ENCODE peak calls at places on chromosomes 5 and 9, in nine cellular contexts. R is Peyer's patch; D is left ventricle myocardium inferior; I is tibial artery; M is ovary; X is body of pancreas; L is CD8-positive, alpha-beta T cell; H is foreskin fibroblast; F is uterus. O is an unnamed sample.
A peak's percentile ranks its signal among the peaks of the same experiment; 100 is the strongest.

GRCh38 chr9:78230761-78231160 is 5.1 kb upstream of the CEP78 start:
- DNase-seq in D (no peak), X (no peak), H (no peak), R (no peak), L (no peak), I (no peak), F (no peak), M (no peak), O (no peak)

GRCh38 chr5:13348568-13348967 is 595.9 kb downstream of the DNAH5 start:
- DNase-seq in I (no peak), F (no peak), H (no peak), R (no peak), X (no peak), D (no peak), L (no peak), M (no peak), O (no peak)

GRCh38 chr9:68498816-68499215 is 41.9 kb downstream of the TMEM252 start:
- DNase-seq in H (no peak), F (no peak), M (no peak), L (no peak), R (no peak), D (no peak), I (no peak), X (no peak), O (no peak)

GRCh38 chr9:87824216-87824875 is 58.3 kb upstream of the SPATA31E1 start:
- DNase-seq in M (no peak), L (no peak), F (no peak), R (no peak), X (no peak), I (no peak), H (no peak), D (no peak), O (no peak)

GRCh38 chr9:88458716-88459115 is 70.5 kb downstream of the SPIN1 start:
- DNase-seq in R (no peak), H (peak; percentile 75), I (no peak), F (no peak), L (no peak), D (no peak), M (no peak), X (no peak), O (no peak)

GRCh38 chr9:109286981-109287380 is 33.9 kb downstream of the EPB41L4B start:
- DNase-seq in F (no peak), H (peak; percentile 10), R (no peak), L (no peak), M (no peak), D (no peak), I (no peak), X (no peak), O (peak; percentile 62)

GRCh38 chr5:56951131-56951945 is 585 bp downstream of the MIER3 start:
- DNase-seq in M (peak; percentile 36), I (peak; percentile 68), X (peak; percentile 21), F (peak; percentile 28), D (peak; percentile 20), L (peak; percentile 56), R (peak; percentile 60), H (peak; percentile 49), O (no peak)

GRCh38 chr5:143023447-143024096 is 253.4 kb downstream of the ARHGAP26 start:
- DNase-seq in M (no peak), F (peak; percentile 47), I (peak; percentile 78), R (no peak), L (no peak), X (no peak), D (peak; percentile 79), H (peak; percentile 82), O (no peak)

GRCh38 chr5:72138943-72139467 is 31.7 kb downstream of the MAP1B start:
- DNase-seq in L (no peak), X (no peak), R (no peak), M (no peak), H (peak; percentile 92), D (no peak), I (no peak), F (no peak), O (no peak)

GRCh38 chr9:113665756-113666155 is 202.2 kb downstream of the RGS3 start:
- DNase-seq in I (peak; percentile 32), D (no peak), H (no peak), F (no peak), X (no peak), M (no peak), R (peak; percentile 15), L (no peak), O (no peak)

GRCh38 chr9:123832176-123832575 is 97.8 kb downstream of the DENND1A start:
- DNase-seq in H (no peak), L (no peak), R (no peak), X (no peak), I (no peak), D (no peak), M (no peak), F (no peak), O (no peak)

GRCh38 chr9:123823194-123823947 is 106.6 kb downstream of the DENND1A start:
- DNase-seq in D (no peak), L (no peak), M (no peak), F (no peak), I (no peak), H (no peak), R (no peak), X (no peak), O (no peak)

GRCh38 chr9:123825337-123825736 is 104.6 kb downstream of the DENND1A start:
- DNase-seq in R (no peak), M (no peak), F (no peak), I (no peak), D (no peak), L (no peak), X (no peak), H (peak; percentile 11), O (no peak)

GRCh38 chr9:123832858-123833257 is 97.1 kb downstream of the DENND1A start:
- DNase-seq in R (no peak), H (no peak), M (no peak), I (no peak), D (no peak), X (no peak), F (no peak), L (no peak), O (no peak)

GRCh38 chr9:123828449-123828848 is 101.5 kb downstream of the DENND1A start:
- DNase-seq in D (no peak), X (no peak), F (no peak), L (no peak), M (no peak), H (no peak), I (no peak), R (no peak), O (no peak)
- TF ChIP-seq CTCF in D (no peak), X (no peak), F (no peak), L (no peak), M (no peak), H (no peak), I (no peak), R (no peak), O (no peak)

DNA sequence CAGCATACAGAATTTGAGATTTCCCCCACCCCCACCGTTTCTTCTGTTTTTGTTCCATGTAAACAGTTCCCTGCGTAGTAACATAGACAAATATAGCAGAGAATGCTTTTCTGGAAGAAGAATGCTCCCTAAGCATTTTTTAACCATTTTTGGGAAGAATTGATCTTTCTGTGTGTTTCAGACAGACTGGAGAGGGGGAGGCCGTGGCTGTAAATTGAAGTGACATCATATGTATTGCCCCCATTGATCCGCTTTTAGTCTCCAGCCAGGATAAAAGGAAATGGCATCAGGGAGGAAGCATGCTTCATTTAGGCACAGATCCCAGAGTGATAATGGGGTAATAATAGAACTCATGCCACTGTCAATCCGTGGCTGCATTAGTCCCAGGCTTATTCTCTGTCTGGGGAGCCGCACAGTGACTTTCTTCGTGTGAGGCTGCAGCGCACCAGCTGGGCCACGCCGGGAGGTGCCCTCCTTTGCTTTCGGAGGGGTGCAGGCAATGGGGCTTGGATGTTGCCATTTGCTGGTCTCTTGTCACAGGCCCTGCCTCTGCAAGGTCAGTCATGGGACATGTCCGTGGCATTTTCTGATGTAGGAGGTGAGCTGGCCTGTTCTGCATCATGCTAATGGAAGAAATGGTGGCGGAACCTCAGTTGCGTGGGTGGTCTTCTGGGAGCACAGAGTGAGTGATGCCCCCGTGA is 261.5 kb downstream of the FANCC start:
- DNase-seq in I (peak; percentile 78), M (no peak), D (no peak), H (peak; percentile 72), X (no peak), F (no peak), R (no peak), L (no peak), O (no peak)
- H3K4me3 ChIP-seq in I (peak overlapping the region; percentile 44), M (peak overlapping the region; percentile 18), D (peak overlapping the region; percentile 55), H (peak overlapping the region; percentile 12), X (no peak overlapping the region), F (peak overlapping the region; percentile 16), R (peak overlapping the region; percentile 23), L (no peak overlapping the region), O (peak overlapping the region; percentile 13)

GRCh38 chr5:172859966-172860365 is 25.9 kb downstream of the ERGIC1 start:
- DNase-seq in F (peak; percentile 15), M (no peak), L (no peak), X (no peak), I (no peak), D (no peak), R (no peak), H (no peak), O (no peak)
- TF ChIP-seq CTCF in F (no peak), M (no peak), L (no peak), X (no peak), I (no peak), D (no peak), R (no peak), H (no peak), O (no peak)

GRCh38 chr9:35517552-35518211 is 27.8 kb downstream of the RUSC2 start:
- DNase-seq in M (no peak), X (peak; percentile 34), R (no peak), F (no peak), H (no peak), L (no peak), I (no peak), D (no peak), O (no peak)

GRCh38 chr9:35520404-35520790 is 30.5 kb downstream of the RUSC2 start:
- DNase-seq in D (no peak), M (no peak), I (no peak), H (no peak), L (no peak), X (no peak), R (no peak), F (no peak), O (no peak)

GRCh38 chr9:35519697-35520403 is 29.9 kb downstream of the RUSC2 start:
- DNase-seq in R (no peak), I (no peak), X (no peak), D (no peak), M (no peak), H (no peak), L (no peak), F (no peak), O (no peak)

GRCh38 chr9:35518212-35518917 is 28.5 kb downstream of the RUSC2 start:
- DNase-seq in M (no peak), X (peak; percentile 57), I (no peak), H (peak; percentile 89), R (no peak), F (no peak), L (no peak), D (no peak), O (peak; percentile 76)

DNA sequence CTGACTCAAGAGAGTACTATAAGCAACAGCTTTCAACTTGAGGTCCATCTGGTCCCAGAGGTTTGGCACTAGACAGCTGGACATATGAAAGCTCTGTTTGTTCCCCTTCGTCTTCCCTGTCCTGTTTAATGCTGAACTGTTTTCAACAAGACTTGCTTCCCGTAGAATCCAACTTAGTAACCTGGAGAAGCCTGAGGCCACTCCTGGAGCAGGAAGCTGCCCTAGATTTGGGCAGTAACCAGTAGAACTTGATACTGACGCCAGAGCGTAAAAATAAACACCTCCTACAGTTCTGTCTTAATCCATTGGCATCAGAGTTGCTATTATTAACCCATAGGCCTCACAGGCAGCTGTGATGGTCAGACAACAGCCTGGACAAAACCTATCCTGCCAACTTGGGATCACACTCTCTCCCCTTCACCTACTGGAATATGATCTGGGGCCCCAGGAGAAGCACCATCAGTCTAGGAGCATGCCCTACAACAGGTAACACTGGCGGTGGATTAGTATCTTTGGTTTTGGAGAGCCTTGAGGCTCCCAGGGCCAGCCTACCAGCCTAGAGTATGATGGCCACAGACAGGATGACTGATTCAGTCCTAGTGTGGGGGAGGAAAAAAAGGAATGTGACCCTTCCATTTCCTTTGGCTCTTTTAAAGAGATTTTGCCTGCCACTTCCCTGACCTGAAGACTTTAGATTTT is 29.2 kb downstream of the RUSC2 start:
- DNase-seq in F (no peak), I (peak; percentile 73), H (peak; percentile 52), M (no peak), X (no peak), L (no peak), D (no peak), R (no peak), O (peak; percentile 72)
- H3K4me3 ChIP-seq in F (no peak overlapping the region), I (peak overlapping the region; percentile 7), H (no peak overlapping the region), M (no peak overlapping the region), X (no peak overlapping the region), L (no peak overlapping the region), D (peak overlapping the region; percentile 4), R (no peak overlapping the region), O (no peak overlapping the region)